ENCODE peak calls at places on chromosomes 11 and 22, in six cellular contexts. T, L, J, Y, H and B are unnamed samples.

GRCh38 chr11:129705341-129705740 is 110.3 kb upstream of the TMEM45B start:
- DNase-seq in Y (no peak), L (no peak), T (no peak), H (no peak), J (no peak), B (no peak)

GRCh38 chr11:3153291-3153861 is 11.7 kb downstream of the OSBPL5 start:
- DNase-seq in J (no peak), Y (no peak), T (no peak), L (no peak), H (no peak), B (no peak)

GRCh38 chr11:94574193-94574961 is 7.2 kb downstream of the PIWIL4 start:
- DNase-seq in T (no peak), Y (no peak), H (no peak), J (peak), L (no peak), B (no peak)

GRCh38 chr11:133942594-133942993 is 14.2 kb downstream of the IGSF9B start:
- DNase-seq in Y (no peak), T (no peak), J (peak), H (no peak), L (peak), B (no peak)

GRCh38 chr11:69682221-69682620 is 7.1 kb upstream of the LTO1 start:
- DNase-seq in H (no peak), Y (no peak), T (no peak), J (no peak), L (no peak), B (no peak)

GRCh38 chr22:38762607-38763006 is 6.8 kb upstream of the SUN2 start:
- DNase-seq in T (no peak), H (no peak), J (no peak), L (no peak), Y (no peak), B (no peak)

GRCh38 chr11:76251576-76251975 is 45.3 kb upstream of the WNT11 start:
- DNase-seq in H (no peak), T (no peak), J (no peak), Y (no peak), L (no peak), B (no peak)

GRCh38 chr11:3219281-3219892 is 774 bp upstream of the MRGPRG start:
- DNase-seq in H (no peak), Y (no peak), L (no peak), T (no peak), J (no peak), B (peak)

GRCh38 chr11:114077482-114078305 is 18.2 kb downstream of the ZBTB16 start:
- DNase-seq in J (peak), L (peak), H (no peak), T (no peak), Y (peak), B (no peak)

GRCh38 chr11:614091-614582 is 1.6 kb downstream of the IRF7 start:
- DNase-seq in L (no peak), J (no peak), Y (no peak), T (no peak), H (no peak), B (no peak)

GRCh38 chr11:93017821-93018690 is 48.6 kb downstream of the MTNR1B start:
- DNase-seq in L (no peak), H (no peak), T (no peak), J (no peak), Y (no peak), B (no peak)

GRCh38 chr22:25386538-25386884 is 167.1 kb downstream of the CRYBB2 start:
- DNase-seq in H (no peak), Y (no peak), J (peak), T (no peak), L (no peak), B (no peak)

GRCh38 chr11:25066706-25067105 is 569.9 kb downstream of the LUZP2 start:
- DNase-seq in T (no peak), Y (no peak), J (no peak), H (no peak), L (no peak), B (no peak)

GRCh38 chr22:43236401-43237166 is 49.6 kb upstream of the TTLL12 start:
- DNase-seq in T (no peak), H (no peak), L (no peak), J (no peak), Y (no peak), B (no peak)

GRCh38 chr11:106399075-106399500 is 321.6 kb downstream of the AASDHPPT start:
- DNase-seq in Y (no peak), T (no peak), J (no peak), L (no peak), H (no peak), B (peak)

GRCh38 chr11:128630367-128631230 is 43.2 kb upstream of the ETS1 start:
- DNase-seq in H (peak), Y (peak), L (peak), T (peak), J (peak), B (peak)

GRCh38 chr11:103222801-103223200 is 113.6 kb downstream of the DYNC2H1 start:
- DNase-seq in T (no peak), H (no peak), L (no peak), J (no peak), Y (no peak), B (no peak)

GRCh38 chr11:44926036-44926435 is 24.6 kb downstream of the TP53I11 start:
- DNase-seq in Y (no peak), J (peak), H (no peak), T (no peak), L (no peak), B (no peak)

GRCh38 chr11:123251656-123252344 is 56.8 kb upstream of the CLMP start:
- DNase-seq in T (no peak), L (no peak), J (no peak), H (no peak), Y (no peak), B (no peak)

GRCh38 chr22:44838316-44839016 is 86.1 kb downstream of the ARHGAP8 start:
- DNase-seq in Y (no peak), L (no peak), J (no peak), H (no peak), T (no peak), B (no peak)

GRCh38 chr22:50267591-50268390 is 2.4 kb downstream of the MAPK11 start:
- DNase-seq in L (no peak), Y (no peak), H (no peak), J (no peak), T (peak), B (no peak)

GRCh38 chr11:67392182-67392715 is 463 bp downstream of the RAD9A start:
- DNase-seq in H (no peak), Y (no peak), L (no peak), J (no peak), T (no peak), B (no peak)

GRCh38 chr11:60993611-60994010 is 22.1 kb downstream of the CD6 start:
- DNase-seq in Y (no peak), L (no peak), J (no peak), T (no peak), H (no peak), B (no peak)

GRCh38 chr11:77093987-77094840 is 8.4 kb upstream of the OMP start:
- DNase-seq in L (no peak), T (no peak), Y (no peak), J (peak), H (no peak), B (no peak)